ENCODE peak calls at places on chromosomes 4 and X, in nine cellular contexts. F is cerebellar nuclear complex, O is HL-60, G is NCI-H345, K is right cardiac atrium, T is small intestine, M is H54, W is dorsolateral prefrontal cortex, Q is AG08395. D is an unnamed sample.

GRCh38 chr4:89316931-89317366 is 9.3 kb upstream of the GPRIN3 start:
- DNase-seq in Q (peak), K (no peak), O (no peak), M (no peak), T (peak), W (no peak), G (no peak), F (no peak), D (peak)

GRCh38 chrX:96684339-96685204 is at the start of gene DIAPH2:
- DNase-seq in F (no peak), Q (peak), T (peak), G (peak), W (peak), K (peak), M (peak), O (peak), D (peak)

GRCh38 chr4:186760576-186760975 is 36.9 kb upstream of the FAT1 start:
- DNase-seq in O (no peak), W (no peak), G (no peak), Q (peak), M (no peak), K (no peak), T (no peak), F (no peak), D (peak)

GRCh38 chrX:134388161-134389109 is 71.5 kb upstream of the HPRT1 start:
- DNase-seq in W (no peak), T (no peak), G (no peak), O (peak), M (no peak), K (no peak), Q (no peak), F (no peak), D (no peak)

GRCh38 chr4:88017516-88018302 is 10.3 kb downstream of the PKD2 start:
- DNase-seq in Q (peak), G (no peak), M (peak), O (no peak), K (no peak), F (no peak), W (no peak), T (no peak), D (peak)

GRCh38 chr4:4574792-4575191 is 32.9 kb upstream of the STX18 start:
- DNase-seq in M (no peak), F (no peak), K (peak), O (no peak), Q (peak), G (no peak), T (peak), W (no peak), D (peak)

GRCh38 chrX:44529315-44529714 is 13.3 kb downstream of the FUNDC1 start:
- DNase-seq in W (no peak), O (no peak), T (no peak), G (no peak), Q (no peak), F (no peak), K (no peak), M (no peak), D (peak)

GRCh38 chr4:173242466-173243250 is 74.0 kb downstream of the GALNT7 start:
- DNase-seq in Q (no peak), T (no peak), K (no peak), F (no peak), M (no peak), O (no peak), W (no peak), G (no peak), D (no peak)

GRCh38 chr4:37892641-37893040 is 1.8 kb downstream of the TBC1D1 start:
- DNase-seq in F (no peak), K (no peak), W (no peak), M (no peak), T (no peak), Q (no peak), G (no peak), O (no peak), D (no peak)

GRCh38 chr4:171876636-171877035 is 63.4 kb downstream of the GALNTL6 start:
- DNase-seq in T (no peak), K (no peak), G (no peak), M (no peak), W (no peak), O (no peak), Q (no peak), F (no peak), D (no peak)

GRCh38 chr4:184932343-184932742 is 85.9 kb upstream of the HELT start:
- DNase-seq in M (no peak), T (no peak), O (no peak), W (no peak), K (no peak), G (no peak), Q (no peak), F (no peak), D (no peak)

GRCh38 chrX:134600714-134601113 is 57.6 kb downstream of the PLAC1 start:
- DNase-seq in F (no peak), T (no peak), M (no peak), O (peak), Q (peak), G (no peak), K (no peak), W (no peak), D (peak)

GRCh38 chrX:67582436-67582835 is 38.6 kb downstream of the AR start:
- DNase-seq in K (no peak), T (no peak), O (no peak), Q (no peak), F (no peak), W (no peak), M (no peak), G (no peak), D (peak)

GRCh38 chrX:50707955-50708694 is 105.9 kb downstream of the SHROOM4 start:
- DNase-seq in W (no peak), T (no peak), M (no peak), Q (peak), K (no peak), G (no peak), O (no peak), F (no peak), D (no peak)

GRCh38 chr4:70701271-70701670 is 12.9 kb downstream of the UTP3 start:
- DNase-seq in M (no peak), F (no peak), Q (no peak), T (no peak), G (no peak), W (no peak), O (no peak), K (no peak), D (no peak)

D was measured in fibroblast of the aortic adventitia.